ENCODE peak calls at places on chromosomes 3 and 15, in six cellular contexts. O, U, M, C, Q and W are unnamed samples.

GRCh38 chr3:35936571-35936970 is 297.2 kb downstream of the ARPP21 start:
- DNase-seq in U (no peak), C (no peak), Q (no peak), O (no peak), M (no peak), W (no peak)

GRCh38 chr3:186361612-186362408 is at the start of gene DGKG:
- DNase-seq in C (peak), M (no peak), O (no peak), U (peak), Q (peak), W (peak)

GRCh38 chr3:150803440-150803985 is 40.5 kb upstream of the SIAH2 start:
- DNase-seq in M (no peak), U (no peak), C (no peak), O (no peak), Q (no peak), W (no peak)

GRCh38 chr3:166283856-166284255 is 446.6 kb upstream of the BCHE start:
- DNase-seq in U (no peak), M (no peak), C (no peak), Q (no peak), O (no peak), W (peak)

GRCh38 chr3:186821429-186822367 is 15.4 kb upstream of the RFC4 start:
- DNase-seq in C (no peak), Q (peak), M (no peak), U (no peak), O (peak), W (no peak)

GRCh38 chr3:127488740-127489139 is 101.8 kb downstream of the TPRA1 start:
- DNase-seq in M (no peak), Q (no peak), C (no peak), U (no peak), O (no peak), W (no peak)

GRCh38 chr15:100373942-100374341 is 32.2 kb upstream of the ADAMTS17 start:
- DNase-seq in U (no peak), O (no peak), Q (no peak), M (no peak), C (no peak), W (no peak)

GRCh38 chr3:167813169-167814123 is 77.9 kb downstream of the SERPINI1 start:
- DNase-seq in U (no peak), C (no peak), O (no peak), Q (no peak), M (no peak), W (no peak)

GRCh38 chr3:171302009-171302408 is 158.2 kb downstream of the TNIK start:
- DNase-seq in U (no peak), C (no peak), O (no peak), M (no peak), Q (no peak), W (no peak)

GRCh38 chr15:40990080-40990479 is 36.8 kb downstream of the CHAC1 start:
- DNase-seq in U (no peak), O (no peak), C (no peak), Q (no peak), M (no peak), W (no peak)

GRCh38 chr15:52021892-52022540 is 3.0 kb downstream of the MAPK6 start:
- DNase-seq in M (no peak), C (no peak), U (no peak), O (no peak), Q (no peak), W (no peak)

GRCh38 chr3:146117406-146118285 is 43.3 kb downstream of the PLOD2 start:
- DNase-seq in Q (no peak), U (no peak), C (no peak), M (no peak), O (no peak), W (no peak)

GRCh38 chr3:114179575-114179974 is 723 bp upstream of the DRD3 start:
- DNase-seq in U (no peak), M (no peak), Q (peak), O (peak), C (no peak), W (no peak)

GRCh38 chr3:134460965-134461364 is 24.8 kb downstream of the ANAPC13 start:
- DNase-seq in O (no peak), Q (no peak), C (no peak), U (no peak), M (no peak), W (no peak)

GRCh38 chr3:38925351-38925750 is 109.3 kb upstream of the SCN10A start:
- DNase-seq in U (no peak), Q (no peak), O (no peak), M (no peak), C (no peak), W (no peak)

GRCh38 chr3:12918231-12918630 is 76.9 kb upstream of the RPL32 start:
- DNase-seq in O (no peak), U (no peak), M (no peak), Q (no peak), C (no peak), W (no peak)

GRCh38 chr3:51891242-51892039 is 11.7 kb downstream of the IQCF1 start:
- DNase-seq in C (no peak), Q (no peak), M (no peak), O (no peak), U (no peak), W (no peak)

GRCh38 chr3:183032904-183033555 is 52.7 kb upstream of the DCUN1D1 start:
- DNase-seq in U (no peak), M (no peak), C (no peak), O (no peak), Q (no peak), W (no peak)

GRCh38 chr15:93036922-93037321 is 52.1 kb downstream of the RGMA start:
- DNase-seq in U (no peak), M (no peak), Q (no peak), C (no peak), O (no peak), W (peak)

GRCh38 chr15:73926191-73927002 is at the start of gene LOXL1:
- DNase-seq in O (no peak), M (peak), Q (no peak), U (no peak), C (no peak), W (peak)

GRCh38 chr3:10366681-10367101 is 45.8 kb upstream of the SEC13 start:
- DNase-seq in U (no peak), O (no peak), M (no peak), C (peak), Q (no peak), W (no peak)

GRCh38 chr15:75450307-75451201 is 936 bp downstream of the SIN3A start:
- DNase-seq in C (peak), O (peak), U (peak), M (peak), Q (peak), W (peak)

GRCh38 chr3:27639271-27639670 is 82.9 kb downstream of the EOMES start:
- DNase-seq in C (no peak), M (no peak), U (no peak), Q (no peak), O (no peak), W (no peak)

GRCh38 chr3:175456496-175456895 is 597.4 kb downstream of the NAALADL2 start:
- DNase-seq in U (no peak), C (no peak), M (no peak), O (no peak), Q (no peak), W (no peak)

GRCh38 chr3:22893001-22893400 is 310.1 kb upstream of the UBE2E2 start:
- DNase-seq in O (no peak), C (no peak), Q (no peak), M (no peak), U (no peak), W (no peak)

GRCh38 chr15:79674124-79674465 is 222.7 kb downstream of the MTHFS start:
- DNase-seq in C (no peak), O (no peak), M (no peak), U (no peak), Q (no peak), W (no peak)

GRCh38 chr3:23479615-23480323 is 276.6 kb downstream of the UBE2E2 start:
- DNase-seq in U (no peak), C (no peak), O (no peak), M (no peak), Q (no peak), W (no peak)

GRCh38 chr15:62112051-62112450 is 45.3 kb downstream of the C2CD4A start:
- DNase-seq in O (no peak), C (no peak), M (no peak), Q (no peak), U (no peak), W (no peak)

GRCh38 chr15:79088426-79089205 is 2.0 kb downstream of the RASGRF1 start:
- DNase-seq in O (no peak), U (no peak), C (no peak), Q (no peak), M (no peak), W (no peak)

GRCh38 chr3:13214847-13215472 is 141.7 kb upstream of the IQSEC1 start:
- DNase-seq in Q (no peak), M (no peak), C (no peak), O (no peak), U (no peak), W (no peak)

GRCh38 chr3:44506961-44507360 is 29.5 kb upstream of the ZNF445 start:
- DNase-seq in U (no peak), C (no peak), Q (no peak), O (no peak), M (no peak), W (no peak)